ENCODE peak calls at places on chromosomes 4 and X, in eight cellular contexts. Z is breast epithelium, Q is uterus, J is astrocyte of the spinal cord, H is GM20000, S is psoas muscle, X is lower lobe of right lung, C is glutamatergic neuron. B is an unnamed sample.

GRCh38 chr4:88989990-88990389 is 67.0 kb downstream of the FAM13A start:
- DNase-seq in H (no peak), Z (no peak), S (no peak), X (no peak), C (no peak), J (no peak), Q (no peak), B (no peak)

GRCh38 chrX:115491766-115492165 is 69.2 kb upstream of the PLS3 start:
- DNase-seq in S (no peak), J (no peak), Z (no peak), X (no peak), H (no peak), Q (no peak), C (no peak), B (no peak)

GRCh38 chr4:24063771-24064170 is 173.9 kb upstream of the PPARGC1A start:
- DNase-seq in Z (no peak), H (no peak), Q (no peak), S (no peak), X (no peak), C (peak), J (no peak), B (no peak)

GRCh38 chrX:66200855-66201795 is 37.1 kb downstream of the HEPH start:
- DNase-seq in Z (no peak), H (no peak), J (peak), X (no peak), Q (no peak), S (no peak), C (no peak), B (no peak)

GRCh38 chr4:150302553-150302952 is 224.3 kb downstream of the DCLK2 start:
- DNase-seq in J (peak), X (no peak), H (no peak), Z (no peak), S (no peak), Q (no peak), C (no peak), B (no peak)

GRCh38 chr4:168498259-168498658 is 1.4 kb downstream of the PALLD start:
- DNase-seq in C (no peak), S (no peak), Q (no peak), H (no peak), J (no peak), X (no peak), Z (no peak), B (no peak)

GRCh38 chr4:122914292-122914904 is 8.0 kb downstream of the NUDT6 start:
- DNase-seq in Q (no peak), C (no peak), H (peak), Z (no peak), S (no peak), J (peak), X (no peak), B (no peak)

GRCh38 chr4:7067147-7067522 is 729 bp downstream of the GRPEL1 start:
- DNase-seq in S (peak), X (no peak), H (no peak), C (no peak), Z (no peak), Q (no peak), J (no peak), B (no peak)

GRCh38 chr4:63464393-63464792 is 944.9 kb downstream of the TECRL start:
- DNase-seq in H (no peak), S (no peak), Z (no peak), J (no peak), Q (no peak), C (no peak), X (no peak), B (no peak)

GRCh38 chrX:154719132-154719675 is 31.7 kb downstream of the GAB3 start:
- DNase-seq in H (no peak), J (peak), Q (no peak), Z (no peak), C (no peak), X (no peak), S (no peak), B (no peak)

GRCh38 chr4:57442834-57443291 is 332.7 kb upstream of the IGFBP7 start:
- DNase-seq in Z (no peak), X (no peak), H (peak), S (no peak), C (peak), J (peak), Q (no peak), B (peak)

GRCh38 chrX:39367429-39367828 is 566.2 kb downstream of the MID1IP1 start:
- DNase-seq in S (no peak), C (no peak), X (no peak), Q (no peak), J (no peak), Z (no peak), H (no peak), B (no peak)

GRCh38 chr4:179307297-179308136 is 1865.3 kb upstream of the AGA start:
- DNase-seq in X (no peak), Z (no peak), C (peak), J (peak), S (no peak), H (peak), Q (no peak), B (peak)

GRCh38 chr4:137623013-137623412 is 90.7 kb upstream of the PCDH18 start:
- DNase-seq in H (no peak), J (no peak), C (no peak), X (no peak), Q (no peak), S (no peak), Z (no peak), B (no peak)

GRCh38 chr4:1604706-1605205 is 79.4 kb downstream of the FAM53A start:
- DNase-seq in H (no peak), Z (no peak), S (peak), Q (no peak), X (peak), J (no peak), C (peak), B (no peak)

GRCh38 chr4:148061139-148061476 is 329.2 kb downstream of the ARHGAP10 start:
- DNase-seq in Q (no peak), Z (no peak), S (no peak), J (no peak), H (no peak), C (no peak), X (no peak), B (no peak)

GRCh38 chr4:13530823-13531608 is 13.3 kb downstream of the NKX3-2 start:
- DNase-seq in Z (no peak), J (no peak), X (no peak), H (peak), S (no peak), Q (no peak), C (no peak), B (no peak)

GRCh38 chrX:150551963-150552362 is 16.5 kb upstream of the MTM1 start:
- DNase-seq in H (no peak), Z (no peak), J (no peak), C (no peak), X (no peak), Q (no peak), S (no peak), B (no peak)

GRCh38 chr4:88007304-88008132 is at the start of gene PKD2:
- DNase-seq in S (peak), Z (peak), C (peak), H (peak), J (peak), Q (peak), X (peak), B (peak)

GRCh38 chrX:10636337-10636736 is 16.0 kb upstream of the MID1 start:
- DNase-seq in X (no peak), C (peak), Z (no peak), S (no peak), H (no peak), J (peak), Q (peak), B (no peak)

GRCh38 chr4:153447175-153447887 is 18.8 kb upstream of the TMEM131L start:
- DNase-seq in H (no peak), X (no peak), C (no peak), S (no peak), Z (no peak), Q (no peak), J (peak), B (no peak)

GRCh38 chr4:158667651-158668198 is 4.0 kb downstream of the C4orf46 start:
- DNase-seq in J (no peak), X (no peak), H (peak), C (peak), S (no peak), Q (no peak), Z (no peak), B (peak)

GRCh38 chr4:145909331-145909730 is 29.3 kb downstream of the ZNF827 start:
- DNase-seq in J (no peak), C (peak), X (peak), H (no peak), Z (no peak), S (peak), Q (peak), B (no peak)

GRCh38 chr4:32987111-32987510 is 2266.9 kb downstream of the PCDH7 start:
- DNase-seq in X (no peak), H (no peak), Q (no peak), J (no peak), C (no peak), S (no peak), Z (no peak), B (no peak)

GRCh38 chr4:144748814-144749555 is 103.0 kb downstream of the HHIP start:
- DNase-seq in S (no peak), H (no peak), Q (no peak), J (peak), C (no peak), X (no peak), Z (no peak), B (no peak)

GRCh38 chrX:153970398-153971123 is 1.1 kb downstream of the HCFC1 start:
- DNase-seq in C (peak), H (peak), S (peak), X (no peak), Z (no peak), Q (peak), J (peak), B (peak)

GRCh38 chr4:124144302-124144701 is 568.2 kb downstream of the ANKRD50 start:
- DNase-seq in J (peak), H (no peak), X (no peak), Q (peak), C (no peak), S (no peak), Z (no peak), B (no peak)

GRCh38 chr4:152248347-152248746 is 287.5 kb downstream of the FBXW7 start:
- DNase-seq in Z (no peak), H (no peak), S (no peak), J (no peak), X (no peak), Q (no peak), C (no peak), B (no peak)

GRCh38 chr4:130257271-130257670 is 1161.3 kb downstream of the C4orf33 start:
- DNase-seq in Z (no peak), J (peak), C (no peak), X (no peak), H (no peak), Q (no peak), S (no peak), B (no peak)

GRCh38 chr4:54495091-54495490 is 162.7 kb upstream of the KIT start:
- DNase-seq in X (no peak), Z (no peak), S (no peak), J (no peak), Q (no peak), C (no peak), H (no peak), B (no peak)

GRCh38 chr4:133156096-133156495 is 7.0 kb downstream of the PCDH10 start:
- DNase-seq in C (peak), Z (no peak), X (no peak), Q (no peak), S (no peak), J (peak), H (no peak), B (peak)

GRCh38 chrX:66919280-66919832 is 280.5 kb upstream of the EDA2R start:
- DNase-seq in J (no peak), C (no peak), X (no peak), H (no peak), Q (peak), S (no peak), Z (no peak), B (no peak)

GRCh38 chrX:133053854-133054565 is 42.9 kb downstream of the USP26 start:
- DNase-seq in S (no peak), J (peak), X (no peak), Z (no peak), Q (no peak), H (no peak), C (no peak), B (no peak)

GRCh38 chr4:159273126-159273438 is 170.2 kb downstream of the RAPGEF2 start:
- DNase-seq in Z (no peak), C (no peak), H (no peak), Q (no peak), X (no peak), J (no peak), S (no peak), B (no peak)

GRCh38 chrX:20455001-20455400 is 188.3 kb upstream of the RPS6KA3 start:
- DNase-seq in S (no peak), J (no peak), H (no peak), Z (no peak), Q (no peak), X (no peak), C (no peak), B (no peak)

GRCh38 chrX:46758163-46758955 is 559 bp downstream of the SLC9A7 start:
- DNase-seq in H (peak), J (peak), Q (no peak), Z (no peak), X (no peak), C (no peak), S (peak), B (peak)

GRCh38 chr4:185792384-185793146 is 19.4 kb downstream of the SORBS2 start:
- DNase-seq in Z (no peak), H (no peak), J (peak), Q (no peak), C (no peak), X (no peak), S (no peak), B (no peak)

DNA sequence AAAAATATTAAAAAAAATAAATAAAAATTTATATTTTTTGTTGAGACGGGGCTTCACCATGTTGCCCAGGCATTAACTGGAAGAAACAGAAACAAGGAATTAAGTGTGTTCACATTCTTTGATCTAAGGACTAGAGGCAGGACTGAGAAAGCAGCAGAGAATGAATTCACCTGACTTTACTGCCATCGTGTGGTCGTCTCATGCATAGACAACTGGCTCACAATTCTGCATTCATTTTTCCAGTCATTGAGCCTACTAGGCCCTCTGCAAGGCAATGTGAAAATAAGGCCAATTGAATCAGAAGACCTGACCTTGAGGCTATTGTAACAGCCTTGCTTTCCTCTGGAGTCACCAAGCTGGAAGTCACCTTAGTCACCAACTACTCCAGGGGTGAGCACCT is 37.4 kb downstream of the LHFPL1 start:
- DNase-seq in X (no peak), H (peak), Z (no peak), S (no peak), J (peak), Q (peak), C (peak), B (peak)
- TF ChIP-seq CTCF in X (peak), H (no peak), Z (peak), S (peak), J (peak), Q (peak), C (peak), B (peak)

GRCh38 chrX:109393859-109394258 is 88.0 kb downstream of the GUCY2F start:
- DNase-seq in Z (no peak), C (no peak), J (no peak), Q (no peak), S (no peak), X (no peak), H (peak), B (no peak)

GRCh38 chrX:109392895-109393294 is 89.0 kb downstream of the GUCY2F start:
- DNase-seq in H (no peak), C (no peak), Q (no peak), S (no peak), J (no peak), Z (no peak), X (no peak), B (no peak)

GRCh38 chrX:109389917-109390316 is 92.0 kb downstream of the GUCY2F start:
- DNase-seq in H (no peak), S (no peak), X (no peak), J (no peak), C (no peak), Z (no peak), Q (no peak), B (no peak)

GRCh38 chrX:109384569-109385174 is 97.2 kb downstream of the GUCY2F start:
- DNase-seq in S (no peak), Z (no peak), C (no peak), H (peak), J (peak), X (no peak), Q (no peak), B (peak)

DNA sequence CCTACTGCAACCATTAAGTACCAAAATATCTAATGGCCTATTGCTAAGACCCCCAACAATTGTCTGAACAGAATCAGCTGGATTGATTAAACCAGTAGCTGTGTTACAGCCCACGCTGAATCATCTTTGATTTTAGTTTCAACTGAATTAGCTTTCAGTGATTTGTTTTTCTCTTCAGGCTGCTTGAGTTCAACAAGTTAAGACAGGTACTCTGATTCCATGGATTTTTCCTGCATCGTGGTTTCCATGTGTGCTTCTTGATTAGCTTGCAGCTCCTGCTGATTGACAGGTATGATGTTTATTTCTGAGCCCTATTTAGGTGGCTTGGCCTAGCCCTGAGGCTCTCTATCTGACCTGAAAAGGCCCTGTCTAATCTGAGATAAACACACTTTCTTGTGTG is 91.3 kb downstream of the GUCY2F start:
- DNase-seq in C (no peak), Z (no peak), S (no peak), X (no peak), J (no peak), H (no peak), Q (no peak), B (no peak)
- TF ChIP-seq CTCF in C (no peak), Z (no peak), S (no peak), X (no peak), J (no peak), H (no peak), Q (no peak), B (no peak)

GRCh38 chr4:94126669-94127068 is 81.0 kb upstream of the SMARCAD1 start:
- DNase-seq in J (peak), X (no peak), Z (no peak), H (no peak), C (no peak), Q (no peak), S (no peak), B (no peak)
- TF ChIP-seq CTCF in J (peak), X (no peak), Z (no peak), H (no peak), C (no peak), Q (no peak), S (no peak), B (peak)

GRCh38 chr4:140252742-140253555 is 99.0 kb upstream of the MAML3 start:
- DNase-seq in S (peak), C (peak), Z (peak), H (peak), X (peak), Q (peak), J (peak), B (peak)

GRCh38 chr4:140251566-140251965 is 97.6 kb upstream of the MAML3 start:
- DNase-seq in X (no peak), Z (no peak), S (no peak), J (no peak), C (no peak), H (no peak), Q (no peak), B (no peak)

GRCh38 chr4:140253556-140254027 is 99.6 kb upstream of the MAML3 start:
- DNase-seq in C (no peak), J (no peak), Q (no peak), X (no peak), S (no peak), H (no peak), Z (no peak), B (no peak)

GRCh38 chr4:140250989-140251552 is 97.1 kb upstream of the MAML3 start:
- DNase-seq in Z (no peak), Q (no peak), S (no peak), H (no peak), J (no peak), C (no peak), X (no peak), B (no peak)

GRCh38 chr4:140252144-140252741 is 98.3 kb upstream of the MAML3 start:
- DNase-seq in Z (no peak), H (peak), Q (peak), X (peak), S (peak), C (peak), J (no peak), B (peak)
- TF ChIP-seq CTCF in Z (no peak), H (no peak), Q (no peak), X (no peak), S (no peak), C (no peak), J (no peak), B (no peak)

DNA sequence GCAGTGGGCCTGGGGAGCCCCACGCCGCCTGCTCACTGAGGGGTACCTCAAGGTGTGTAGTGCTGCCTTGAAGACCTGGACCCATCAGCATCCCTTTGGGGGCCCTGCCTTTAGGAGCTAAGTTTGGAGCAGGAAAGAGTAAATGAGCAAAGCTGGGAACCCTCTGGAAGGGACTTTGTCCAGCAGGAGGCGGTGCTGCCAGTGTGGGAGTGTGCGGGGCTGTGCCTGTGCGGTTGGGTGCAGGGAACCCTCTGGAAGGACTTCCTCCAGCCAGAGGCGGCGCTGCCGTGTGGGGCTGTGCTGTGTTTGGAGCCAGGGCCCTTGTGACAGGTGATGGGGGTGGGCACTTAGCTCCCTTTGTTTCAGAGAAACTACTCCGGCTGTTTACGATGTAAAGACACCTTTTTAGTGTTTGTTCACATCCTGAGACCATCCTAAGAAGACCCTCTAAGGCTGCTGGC is 25.8 kb downstream of the RGS12 start:
- DNase-seq in Z (peak), J (no peak), X (no peak), H (no peak), C (no peak), Q (no peak), S (no peak), B (no peak)
- TF ChIP-seq CTCF in Z (no peak), J (peak), X (no peak), H (no peak), C (no peak), Q (no peak), S (no peak), B (peak)

DNA sequence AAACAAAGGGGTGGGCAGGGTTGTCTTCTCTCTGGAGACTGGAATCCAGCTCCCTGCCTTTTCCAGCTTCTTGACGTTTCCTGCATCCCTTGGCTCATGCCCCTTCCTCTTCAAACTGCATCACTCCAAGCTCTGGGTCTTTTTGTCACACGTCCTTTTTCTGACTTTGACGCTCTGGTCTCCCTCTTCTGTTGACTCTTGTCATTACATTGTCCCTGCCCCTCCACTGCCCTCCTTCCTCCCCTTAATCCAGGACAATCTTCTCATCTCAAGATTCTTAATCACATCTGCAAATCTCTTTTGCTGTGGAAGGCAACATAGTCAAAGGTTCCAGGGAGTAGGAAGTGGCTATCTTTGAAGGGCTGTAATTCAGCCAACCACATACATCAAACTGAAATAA is 178.3 kb downstream of the TMA16 start:
- DNase-seq in Z (no peak), Q (no peak), S (no peak), C (no peak), J (no peak), H (no peak), X (no peak), B (no peak)
- TF ChIP-seq CTCF in Z (no peak), Q (no peak), S (no peak), C (no peak), J (no peak), H (no peak), X (no peak), B (no peak)

GRCh38 chr4:86482296-86482695 is 111.8 kb upstream of the PTPN13 start:
- DNase-seq in C (no peak), J (no peak), Q (no peak), H (no peak), Z (no peak), S (no peak), X (no peak), B (no peak)

GRCh38 chr4:86484241-86484640 is 109.9 kb upstream of the PTPN13 start:
- DNase-seq in Q (no peak), C (no peak), J (peak), S (no peak), X (no peak), H (no peak), Z (no peak), B (no peak)

GRCh38 chr4:86487738-86488137 is 106.4 kb upstream of the PTPN13 start:
- DNase-seq in C (no peak), Q (no peak), H (no peak), X (no peak), S (no peak), Z (no peak), J (no peak), B (no peak)

GRCh38 chr4:86481429-86481828 is 112.7 kb upstream of the PTPN13 start:
- DNase-seq in S (no peak), C (no peak), Z (no peak), X (no peak), J (no peak), Q (no peak), H (no peak), B (no peak)

GRCh38 chr4:86482851-86483490 is 111.1 kb upstream of the PTPN13 start:
- DNase-seq in C (peak), H (no peak), S (no peak), X (no peak), Z (no peak), J (peak), Q (no peak), B (peak)
- TF ChIP-seq CTCF in C (peak), H (no peak), S (no peak), X (peak), Z (no peak), J (peak), Q (no peak), B (peak)